ENCODE peak calls at places on chromosome 11, in ten cellular contexts. N is bronchial epithelial cell, E is IMR-90, D is OCI-LY7, X is glutamatergic neuron, Y is endodermal cell, J is choroid plexus epithelial cell, P is Peyer's patch, F is heart left ventricle, I is fibroblast of lung. S is an unnamed sample.

GRCh38 chr11:61869636-61870428 is 21.5 kb downstream of the FADS3 start:
- DNase-seq in N (no peak), E (no peak), D (no peak), X (peak), Y (peak), J (no peak), P (no peak), F (no peak), I (no peak), S (peak)

GRCh38 chr11:72377596-72377995 is 56.7 kb downstream of the CLPB start:
- DNase-seq in N (no peak), E (no peak), D (no peak), X (no peak), Y (no peak), J (no peak), P (no peak), F (no peak), I (no peak), S (no peak)

GRCh38 chr11:59710136-59710847 is 3.4 kb downstream of the OR10V1 start:
- DNase-seq in N (peak), E (peak), D (no peak), X (no peak), Y (no peak), J (no peak), P (no peak), F (no peak), I (peak), S (no peak)

GRCh38 chr11:41003339-41003992 is 456.0 kb downstream of the LRRC4C start:
- DNase-seq in N (peak), E (no peak), D (no peak), X (no peak), Y (no peak), J (no peak), P (no peak), F (no peak), I (peak), S (no peak)

GRCh38 chr11:12981879-12982531 is 27.1 kb upstream of the RASSF10 start:
- DNase-seq in N (peak), E (peak), D (no peak), X (no peak), Y (no peak), J (peak), P (no peak), F (no peak), I (peak), S (no peak)

GRCh38 chr11:8638300-8638699 is 44.2 kb downstream of the TRIM66 start:
- DNase-seq in N (no peak), E (peak), D (no peak), X (no peak), Y (no peak), J (peak), P (no peak), F (no peak), I (peak), S (no peak)

GRCh38 chr11:57646221-57646620 is 3.5 kb downstream of the YPEL4 start:
- DNase-seq in N (no peak), E (no peak), D (no peak), X (no peak), Y (peak), J (no peak), P (no peak), F (peak), I (no peak), S (no peak)

GRCh38 chr11:46264976-46265375 is 12.5 kb upstream of the CREB3L1 start:
- DNase-seq in N (no peak), E (no peak), D (no peak), X (no peak), Y (no peak), J (no peak), P (no peak), F (no peak), I (no peak), S (no peak)

GRCh38 chr11:118156531-118157185 is 4.0 kb upstream of the SCN4B start:
- DNase-seq in N (no peak), E (no peak), D (no peak), X (no peak), Y (peak), J (no peak), P (no peak), F (no peak), I (no peak), S (no peak)

GRCh38 chr11:46345131-46345597 is 2.1 kb upstream of the DGKZ start:
- DNase-seq in N (peak), E (no peak), D (peak), X (peak), Y (peak), J (no peak), P (no peak), F (peak), I (no peak), S (no peak)

GRCh38 chr11:130315354-130315970 is 745 bp upstream of the ZBTB44 start:
- DNase-seq in N (peak), E (no peak), D (peak), X (peak), Y (peak), J (peak), P (peak), F (peak), I (no peak), S (no peak)

DNA sequence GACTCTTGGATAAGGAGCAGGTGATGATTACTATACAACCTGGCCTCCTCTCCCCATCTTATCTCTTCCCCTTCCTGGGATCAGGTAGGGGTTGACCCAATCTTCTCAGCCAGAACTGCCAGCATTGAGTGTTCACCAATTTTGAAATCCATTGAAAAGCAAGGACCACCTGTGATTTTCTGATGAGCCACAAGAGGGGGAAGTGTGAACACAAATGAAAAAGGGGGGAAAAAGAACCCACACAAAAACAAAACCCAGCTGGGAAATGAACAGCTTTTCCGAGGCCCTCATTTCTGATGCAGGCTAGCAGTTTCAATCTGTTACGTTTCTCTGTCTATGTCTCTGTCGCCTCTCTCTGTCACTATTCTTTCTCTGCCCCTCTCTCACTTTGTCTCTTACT is 161.9 kb downstream of the INSC start:
- DNase-seq in N (no peak), E (peak), D (no peak), X (no peak), Y (peak), J (peak), P (no peak), F (no peak), I (no peak), S (peak)
- TF ChIP-seq CTCF in N (no peak), E (peak), D (peak), X (peak), Y (peak), J (peak), P (no peak), F (peak), I (peak), S (peak)

GRCh38 chr11:25838918-25839611 is 492.9 kb upstream of the ANO3 start:
- DNase-seq in N (peak), E (no peak), D (no peak), X (no peak), Y (no peak), J (peak), P (no peak), F (no peak), I (no peak), S (no peak)
- TF ChIP-seq CTCF in N (no peak), E (no peak), D (peak), X (peak), Y (peak), J (no peak), P (no peak), F (no peak), I (no peak), S (peak)

DNA sequence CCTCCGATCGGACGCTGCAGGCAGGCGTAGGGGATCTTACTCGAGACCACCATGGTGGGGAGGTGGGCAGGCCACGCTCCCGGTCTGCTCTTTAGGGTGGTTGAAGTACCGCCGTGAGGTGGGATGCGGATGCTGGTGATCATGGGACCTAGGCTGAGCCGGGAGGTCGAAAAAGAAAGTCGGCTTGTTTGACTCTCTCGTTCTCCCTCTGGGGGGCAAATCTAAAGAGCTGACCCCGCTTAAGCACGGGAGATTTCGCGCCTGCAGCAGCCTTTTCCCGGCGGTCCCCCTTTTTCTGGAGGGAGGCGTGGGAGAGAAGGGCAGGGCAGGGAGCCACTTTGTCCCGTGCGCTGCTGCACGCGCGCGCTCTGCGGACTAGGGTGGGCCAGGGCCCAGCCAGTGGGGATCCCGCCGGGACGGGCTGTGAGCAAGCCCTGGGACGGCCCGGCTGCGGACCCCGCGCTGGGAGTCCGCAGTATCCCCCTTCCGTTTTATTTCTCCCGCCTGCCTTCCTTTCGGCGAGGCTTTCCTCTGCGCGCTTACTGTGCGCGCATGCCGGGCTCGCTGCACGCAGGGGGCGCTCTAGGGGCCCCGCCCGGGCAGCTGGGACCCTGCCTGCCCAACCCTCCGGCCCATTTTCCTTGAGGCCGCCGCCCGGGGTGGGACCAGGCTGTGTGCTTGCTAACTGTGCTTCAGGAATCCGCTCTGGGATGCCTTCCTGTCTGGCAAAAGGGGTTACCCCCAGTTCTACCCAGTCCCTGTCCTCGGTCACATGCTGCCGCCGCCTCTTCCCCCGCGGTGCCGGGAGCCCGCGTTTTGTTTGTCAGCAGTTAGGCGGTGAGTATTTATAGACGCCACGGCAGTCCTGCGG is 81.0 kb downstream of the PRR5L start:
- DNase-seq in N (no peak), E (peak), D (no peak), X (peak), Y (peak), J (peak), P (peak), F (peak), I (peak), S (peak)
- TF ChIP-seq CTCF in N (peak), E (peak), D (no peak), X (peak), Y (peak), J (peak), P (no peak), F (peak), I (peak), S (peak)

GRCh38 chr11:77547047-77547836 is 42.5 kb upstream of the AQP11 start:
- DNase-seq in N (no peak), E (no peak), D (no peak), X (no peak), Y (no peak), J (no peak), P (no peak), F (no peak), I (no peak), S (no peak)

GRCh38 chr11:77547863-77548551 is 41.7 kb upstream of the AQP11 start:
- DNase-seq in N (peak), E (peak), D (peak), X (no peak), Y (peak), J (peak), P (no peak), F (peak), I (peak), S (peak)

GRCh38 chr11:77548552-77549439 is 41.0 kb upstream of the AQP11 start:
- DNase-seq in N (no peak), E (no peak), D (no peak), X (no peak), Y (no peak), J (peak), P (no peak), F (no peak), I (no peak), S (no peak)
- TF ChIP-seq CTCF in N (no peak), E (no peak), D (peak), X (peak), Y (no peak), J (no peak), P (no peak), F (no peak), I (no peak), S (peak)

S was measured in neural crest cell.